ENCODE peak calls at places on chromosomes 5 and 9, in seven cellular contexts. S, V, E, H, R, Q and W are unnamed samples.

GRCh38 chr5:115838885-115839518 is 2.4 kb downstream of the ATG12 start:
- DNase-seq in S (no peak), V (no peak), E (no peak), H (peak; percentile 41), R (no peak), Q (peak; percentile 20), W (peak; percentile 66)

GRCh38 chr9:128098936-128099931 is 28.3 kb downstream of the PTGES2 start:
- DNase-seq in S (no peak), V (no peak), E (no peak), H (peak; percentile 62), R (no peak), Q (no peak), W (no peak)

GRCh38 chr5:109030360-109031143 is 282.9 kb downstream of the FER start:
- DNase-seq in S (no peak), V (no peak), E (no peak), H (no peak), R (no peak), Q (no peak), W (no peak)

GRCh38 chr9:114313186-114313585 is 9.7 kb upstream of the ORM1 start:
- DNase-seq in S (no peak), V (no peak), E (no peak), H (no peak), R (peak; percentile 6), Q (no peak), W (no peak)

GRCh38 chr9:110755179-110755578 is 86.6 kb downstream of the MUSK start:
- DNase-seq in S (no peak), V (no peak), E (no peak), H (no peak), R (no peak), Q (no peak), W (no peak)

GRCh38 chr5:162068412-162068811 is 839 bp downstream of the GABRG2 start:
- DNase-seq in S (no peak), V (no peak), E (no peak), H (peak; percentile 75), R (no peak), Q (no peak), W (peak; percentile 97)

GRCh38 chr9:130186839-130187522 is 14.8 kb downstream of the NCS1 start:
- DNase-seq in S (no peak), V (peak; percentile 73), E (no peak), H (peak; percentile 68), R (no peak), Q (peak; percentile 75), W (peak; percentile 60)

GRCh38 chr5:74673011-74673790 is 11.8 kb upstream of the HEXB start:
- DNase-seq in S (no peak), V (no peak), E (no peak), H (peak; percentile 30), R (no peak), Q (no peak), W (peak; percentile 74)

GRCh38 chr9:3956081-3956701 is 343.7 kb downstream of the GLIS3 start:
- DNase-seq in S (no peak), V (no peak), E (no peak), H (no peak), R (no peak), Q (no peak), W (no peak)

GRCh38 chr9:83708515-83709158 is 879 bp upstream of the UBQLN1 start:
- DNase-seq in S (peak; percentile 6), V (peak; percentile 49), E (peak; percentile 8), H (peak; percentile 77), R (peak; percentile 87), Q (peak; percentile 89), W (peak; percentile 62)

GRCh38 chr5:15502208-15502607 is 2.2 kb downstream of the FBXL7 start:
- DNase-seq in S (no peak), V (no peak), E (no peak), H (no peak), R (no peak), Q (no peak), W (no peak)

GRCh38 chr5:145936401-145937131 is at the start of gene SH3RF2:
- DNase-seq in S (no peak), V (peak; percentile 76), E (no peak), H (peak; percentile 83), R (peak; percentile 72), Q (peak; percentile 36), W (peak; percentile 96)

GRCh38 chr5:127699416-127699815 is 3.8 kb upstream of the CCDC192 start:
- DNase-seq in S (no peak), V (no peak), E (no peak), H (no peak), R (no peak), Q (no peak), W (no peak)

GRCh38 chr5:78102498-78102897 is 192.0 kb downstream of the AP3B1 start:
- DNase-seq in S (no peak), V (no peak), E (no peak), H (no peak), R (no peak), Q (no peak), W (no peak)

GRCh38 chr5:98771389-98772109 is 1.9 kb upstream of the RGMB start:
- DNase-seq in S (peak; percentile 69), V (peak; percentile 83), E (no peak), H (peak; percentile 83), R (peak; percentile 70), Q (peak; percentile 66), W (peak; percentile 91)

GRCh38 chr9:27181381-27181780 is 72.4 kb downstream of the TEK start:
- DNase-seq in S (no peak), V (no peak), E (no peak), H (no peak), R (no peak), Q (no peak), W (no peak)

GRCh38 chr9:72442212-72442607 is 77.2 kb upstream of the ZFAND5 start:
- DNase-seq in S (peak; percentile 68), V (no peak), E (no peak), H (peak; percentile 11), R (no peak), Q (no peak), W (peak; percentile 44)

GRCh38 chr5:120446068-120446492 is 18.0 kb upstream of the PRR16 start:
- DNase-seq in S (peak; percentile 80), V (no peak), E (no peak), H (no peak), R (no peak), Q (no peak), W (no peak)

GRCh38 chr9:92976436-92976835 is 29.1 kb downstream of the FGD3 start:
- DNase-seq in S (no peak), V (no peak), E (no peak), H (no peak), R (no peak), Q (no peak), W (no peak)

GRCh38 chr5:66246621-66247020 is 102.5 kb downstream of the SREK1 start:
- DNase-seq in S (peak; percentile 12), V (no peak), E (no peak), H (no peak), R (no peak), Q (no peak), W (no peak)

GRCh38 chr5:109805882-109806281 is 116.2 kb downstream of the MAN2A1 start:
- DNase-seq in S (no peak), V (peak; percentile 34), E (no peak), H (no peak), R (no peak), Q (no peak), W (peak; percentile 24)

GRCh38 chr9:132312426-132312825 is 42.4 kb downstream of the SETX start:
- DNase-seq in S (no peak), V (no peak), E (no peak), H (no peak), R (no peak), Q (no peak), W (no peak)